ENCODE peak calls at places on chromosomes 1 and 21, in eight cellular contexts. X is effector memory CD8-positive, alpha-beta T cell; J is activated naive CD4-positive, alpha-beta T cell treated with Interleukin-2 at 50 U/mL for 16 hours; K is upper lobe of right lung; W is HS-5; P is HT1080; O is NCI-H2081; R is coronary artery. G is an unnamed sample.

GRCh38 chr21:25080161-25080560 is 527.1 kb downstream of the MRPL39 start:
- DNase-seq in K (no peak), X (no peak), J (no peak), P (no peak), W (no peak), R (no peak), O (peak), G (no peak)

GRCh38 chr1:229579101-229579651 is 20.7 kb upstream of the ABCB10 start:
- DNase-seq in P (no peak), X (no peak), K (no peak), R (no peak), W (no peak), O (peak), J (no peak), G (no peak)

GRCh38 chr1:21289700-21290545 is at the start of gene ECE1:
- DNase-seq in X (peak), P (no peak), W (no peak), R (peak), O (peak), J (peak), K (peak), G (peak)

GRCh38 chr1:192668434-192668983 is 32.6 kb downstream of the RGS13 start:
- DNase-seq in R (no peak), X (no peak), K (no peak), W (no peak), P (peak), J (no peak), O (no peak), G (no peak)

GRCh38 chr1:88538222-88538899 is 145.7 kb upstream of the PKN2 start:
- DNase-seq in W (no peak), R (no peak), O (no peak), J (no peak), X (no peak), P (no peak), K (no peak), G (no peak)

GRCh38 chr1:155719703-155720102 is 30.8 kb downstream of the DAP3 start:
- DNase-seq in X (no peak), O (no peak), K (no peak), R (no peak), P (no peak), J (no peak), W (no peak), G (no peak)

GRCh38 chr1:41811978-41812852 is 106.5 kb downstream of the HIVEP3 start:
- DNase-seq in O (peak), P (peak), W (peak), R (no peak), K (no peak), X (peak), J (peak), G (peak)

GRCh38 chr1:170593612-170594011 is 61.6 kb downstream of the GORAB start:
- DNase-seq in X (no peak), P (no peak), O (no peak), R (no peak), J (no peak), K (no peak), W (no peak), G (no peak)

GRCh38 chr21:43571976-43572375 is 87.3 kb downstream of the HSF2BP start:
- DNase-seq in X (no peak), W (no peak), R (no peak), O (no peak), J (no peak), P (no peak), K (no peak), G (no peak)

GRCh38 chr1:245678866-245679411 is 524.2 kb downstream of the KIF26B start:
- DNase-seq in J (no peak), P (no peak), K (no peak), R (no peak), X (no peak), O (no peak), W (no peak), G (no peak)

GRCh38 chr1:32988665-32989064 is 24.1 kb upstream of the RNF19B start:
- DNase-seq in K (peak), P (peak), R (no peak), W (no peak), X (no peak), O (no peak), J (no peak), G (no peak)

GRCh38 chr1:228866498-228866897 is 131.2 kb downstream of the RHOU start:
- DNase-seq in R (no peak), P (no peak), O (no peak), J (no peak), W (no peak), X (no peak), K (no peak), G (no peak)

GRCh38 chr1:33337994-33338494 is 17.1 kb upstream of the A3GALT2 start:
- DNase-seq in J (no peak), W (no peak), R (peak), O (no peak), K (no peak), X (no peak), P (no peak), G (no peak)

GRCh38 chr1:36735939-36736730 is 253.4 kb upstream of the CSF3R start:
- DNase-seq in P (no peak), K (no peak), R (no peak), J (no peak), X (no peak), W (no peak), O (no peak), G (no peak)

GRCh38 chr1:234154320-234155251 is 218.7 kb upstream of the COA6 start:
- DNase-seq in O (peak), K (no peak), R (no peak), J (no peak), P (peak), X (peak), W (peak), G (peak)

GRCh38 chr1:87778896-87779295 is 450.2 kb downstream of the LMO4 start:
- DNase-seq in P (peak), X (no peak), J (no peak), R (no peak), O (no peak), W (no peak), K (no peak), G (no peak)

GRCh38 chr1:168728452-168729404 is at the start of gene DPT:
- DNase-seq in R (no peak), P (no peak), K (no peak), X (no peak), J (no peak), O (no peak), W (peak), G (no peak)

GRCh38 chr1:88855986-88856385 is 35.4 kb downstream of the GTF2B start:
- DNase-seq in X (no peak), P (no peak), O (no peak), W (no peak), J (no peak), R (no peak), K (no peak), G (no peak)

GRCh38 chr1:26900815-26901511 is 696 bp upstream of the GPATCH3 start:
- DNase-seq in O (no peak), W (no peak), X (no peak), P (no peak), R (no peak), K (no peak), J (no peak), G (no peak)

GRCh38 chr21:42056996-42057689 is 14.0 kb upstream of the UMODL1 start:
- DNase-seq in W (no peak), R (no peak), P (peak), J (no peak), X (no peak), K (peak), O (peak), G (peak)

GRCh38 chr1:225844236-225845061 is 34.5 kb downstream of the EPHX1 start:
- DNase-seq in W (no peak), J (no peak), R (no peak), O (no peak), X (no peak), K (no peak), P (no peak), G (no peak)

GRCh38 chr1:210377934-210378333 is 49.2 kb downstream of the HHAT start:
- DNase-seq in X (no peak), R (no peak), W (no peak), K (no peak), P (no peak), O (no peak), J (no peak), G (no peak)

GRCh38 chr1:172818841-172819527 is 160.1 kb downstream of the FASLG start:
- DNase-seq in R (no peak), W (no peak), P (no peak), J (peak), O (no peak), K (no peak), X (peak), G (no peak)

GRCh38 chr1:58570817-58571216 is 6.2 kb downstream of the TACSTD2 start:
- DNase-seq in J (no peak), X (no peak), R (no peak), P (peak), K (no peak), W (no peak), O (no peak), G (no peak)

GRCh38 chr1:4027492-4028138 is 127.5 kb upstream of the C1orf174 start:
- DNase-seq in R (no peak), J (no peak), O (no peak), K (no peak), W (no peak), P (no peak), X (no peak), G (no peak)

GRCh38 chr1:119147626-119148180 is 7.2 kb upstream of the WARS2 start:
- DNase-seq in J (no peak), X (no peak), O (no peak), P (no peak), W (no peak), R (no peak), K (no peak), G (no peak)

GRCh38 chr1:8984203-8984602 is 38.5 kb downstream of the CA6 start:
- DNase-seq in P (no peak), W (no peak), R (no peak), J (no peak), K (no peak), O (no peak), X (no peak), G (no peak)

GRCh38 chr1:225834417-225835329 is 24.7 kb downstream of the EPHX1 start:
- DNase-seq in O (peak), W (no peak), K (no peak), X (no peak), P (peak), R (no peak), J (no peak), G (peak)

GRCh38 chr1:15701784-15702183 is 17.7 kb downstream of the PLEKHM2 start:
- DNase-seq in J (no peak), W (no peak), O (no peak), X (no peak), K (no peak), R (no peak), P (no peak), G (no peak)

GRCh38 chr1:204731997-204732396 is 46.5 kb upstream of the LRRN2 start:
- DNase-seq in K (no peak), X (no peak), O (no peak), J (no peak), P (no peak), W (no peak), R (no peak), G (no peak)

GRCh38 chr21:28607545-28607944 is 385.1 kb downstream of the LTN1 start:
- DNase-seq in X (no peak), K (no peak), W (no peak), R (no peak), O (no peak), J (no peak), P (no peak), G (no peak)

GRCh38 chr1:155485945-155486344 is 76.7 kb downstream of the ASH1L start:
- DNase-seq in J (no peak), W (no peak), O (no peak), K (no peak), X (no peak), R (no peak), P (no peak), G (no peak)

GRCh38 chr1:15570861-15571260 is 14.0 kb downstream of the AGMAT start:
- DNase-seq in J (no peak), X (no peak), K (no peak), W (no peak), R (no peak), P (no peak), O (no peak), G (no peak)

G was measured in T47D.